ENCODE peak calls at places on chromosomes 12 and 14, in eight cellular contexts. S, G, N, X, H, K, W and Z are unnamed samples.

GRCh38 chr12:131473721-131474709 is 236.9 kb upstream of the SFSWAP start:
- DNase-seq in N (no peak), K (no peak), H (no peak), S (peak), X (peak), W (no peak), G (no peak), Z (no peak)

GRCh38 chr12:25960176-25960575 is 1.7 kb downstream of the RASSF8 start:
- DNase-seq in G (no peak), K (no peak), W (peak), X (peak), H (peak), S (no peak), N (no peak), Z (peak)

GRCh38 chr14:35993512-35993960 is 167.4 kb downstream of the BRMS1L start:
- DNase-seq in H (no peak), S (no peak), K (no peak), X (no peak), W (no peak), N (no peak), G (no peak), Z (no peak)

GRCh38 chr12:3004655-3005565 is 45.7 kb downstream of the TEAD4 start:
- DNase-seq in G (no peak), X (no peak), K (no peak), N (no peak), S (no peak), H (no peak), W (no peak), Z (no peak)

GRCh38 chr12:91991397-91992187 is 154.1 kb downstream of the BTG1 start:
- DNase-seq in H (no peak), S (no peak), K (no peak), N (no peak), X (peak), G (no peak), W (no peak), Z (peak)

GRCh38 chr12:121005346-121005815 is 10.9 kb downstream of the C12orf43 start:
- DNase-seq in W (no peak), K (no peak), X (peak), S (peak), H (peak), N (no peak), G (no peak), Z (peak)

GRCh38 chr14:34718750-34719304 is 4.4 kb upstream of the CFL2 start:
- DNase-seq in G (no peak), K (no peak), W (no peak), H (no peak), S (no peak), N (no peak), X (no peak), Z (peak)

GRCh38 chr12:89356069-89356665 is 3.9 kb upstream of the DUSP6 start:
- DNase-seq in N (no peak), G (no peak), K (no peak), H (no peak), X (no peak), S (no peak), W (no peak), Z (no peak)

GRCh38 chr12:51381226-51382079 is 9.8 kb downstream of the GALNT6 start:
- DNase-seq in W (peak), N (no peak), K (no peak), H (no peak), S (no peak), G (no peak), X (no peak), Z (peak)

GRCh38 chr14:21539154-21539940 is 13.2 kb upstream of the SALL2 start:
- DNase-seq in N (no peak), H (no peak), X (no peak), S (no peak), G (no peak), K (no peak), W (no peak), Z (no peak)

GRCh38 chr14:93302688-93303581 is 29.9 kb downstream of the BTBD7 start:
- DNase-seq in H (no peak), X (no peak), W (no peak), N (no peak), S (no peak), K (no peak), G (no peak), Z (no peak)

GRCh38 chr14:33508663-33509062 is 442.2 kb downstream of the EGLN3 start:
- DNase-seq in N (peak), G (no peak), K (no peak), S (no peak), H (no peak), X (no peak), W (no peak), Z (peak)

GRCh38 chr12:117292688-117293087 is 68.7 kb downstream of the NOS1 start:
- DNase-seq in K (no peak), H (no peak), X (no peak), G (no peak), S (no peak), W (no peak), N (no peak), Z (no peak)

GRCh38 chr14:100591453-100592371 is 4.5 kb upstream of the BEGAIN start:
- DNase-seq in X (no peak), S (peak), K (no peak), N (no peak), H (no peak), G (no peak), W (no peak), Z (no peak)

GRCh38 chr12:6052940-6053329 is 71.5 kb downstream of the VWF start:
- DNase-seq in G (no peak), N (no peak), K (no peak), S (no peak), W (no peak), H (no peak), X (no peak), Z (peak)

GRCh38 chr12:96132819-96133218 is 61.4 kb upstream of the ELK3 start:
- DNase-seq in G (no peak), W (no peak), X (peak), H (no peak), S (no peak), K (no peak), N (no peak), Z (no peak)

GRCh38 chr12:65728913-65729793 is 95.1 kb upstream of the HMGA2 start:
- DNase-seq in H (peak), X (no peak), S (peak), N (no peak), G (no peak), K (no peak), W (no peak), Z (peak)

GRCh38 chr12:56687225-56688128 is 607 bp downstream of the PTGES3 start:
- DNase-seq in S (peak), G (no peak), H (no peak), K (no peak), W (peak), X (peak), N (no peak), Z (peak)

GRCh38 chr14:68939893-68940613 is 39.0 kb downstream of the ACTN1 start:
- DNase-seq in X (no peak), K (peak), W (peak), H (no peak), N (peak), G (no peak), S (peak), Z (peak)

GRCh38 chr12:56461235-56462159 is 6.9 kb upstream of the SPRYD4 start:
- DNase-seq in N (no peak), G (no peak), S (no peak), K (no peak), X (no peak), H (no peak), W (no peak), Z (peak)

GRCh38 chr14:50619569-50620141 is 48.5 kb downstream of the SAV1 start:
- DNase-seq in G (no peak), H (no peak), X (peak), S (no peak), N (no peak), W (no peak), K (no peak), Z (peak)

GRCh38 chr12:122835693-122836026 is 403 bp downstream of the HIP1R start:
- DNase-seq in W (no peak), X (no peak), N (no peak), K (no peak), H (no peak), S (peak), G (no peak), Z (no peak)

GRCh38 chr14:31944256-31945073 is 132.6 kb upstream of the ARHGAP5 start:
- DNase-seq in K (no peak), G (no peak), W (no peak), N (no peak), H (no peak), X (no peak), S (no peak), Z (no peak)

GRCh38 chr12:54220567-54220966 is 31.8 kb upstream of the SMUG1 start:
- DNase-seq in S (no peak), W (no peak), N (no peak), G (no peak), X (no peak), H (no peak), K (no peak), Z (no peak)

GRCh38 chr12:85156569-85156968 is 120.4 kb downstream of the LRRIQ1 start:
- DNase-seq in N (no peak), K (no peak), X (peak), S (no peak), G (no peak), W (no peak), H (no peak), Z (peak)

GRCh38 chr12:6280053-6280469 is 30.4 kb upstream of the PLEKHG6 start:
- DNase-seq in G (no peak), N (peak), K (peak), X (no peak), W (peak), S (no peak), H (no peak), Z (peak)